ENCODE peak calls at places on chromosomes 13 and 19, in seven cellular contexts. T is fibroblast of lung, S is keratinocyte, G is left ventricle myocardium inferior, E is uterus, P is cardiac muscle cell, R is RWPE2. L is an unnamed sample.

GRCh38 chr19:2327773-2328400 is 499 bp downstream of the LSM7 start:
- DNase-seq in T (peak; percentile 92), S (peak; percentile 23), G (no peak), E (no peak), P (peak; percentile 85), R (no peak), L (no peak)

GRCh38 chr13:73578251-73578875 is 519.6 kb downstream of the KLF5 start:
- DNase-seq in T (peak; percentile 37), S (no peak), G (no peak), E (no peak), P (peak; percentile 47), R (no peak), L (no peak)

GRCh38 chr13:77516342-77516789 is 19.1 kb upstream of the SCEL start:
- DNase-seq in T (peak; percentile 75), S (no peak), G (no peak), E (no peak), P (peak; percentile 26), R (no peak), L (no peak)

GRCh38 chr19:19662866-19663291 is 597 bp downstream of the ATP13A1 start:
- DNase-seq in T (no peak), S (no peak), G (peak; percentile 34), E (no peak), P (peak; percentile 12), R (no peak), L (no peak)

GRCh38 chr13:63944896-63945295 is 2529.2 kb upstream of the PCDH20 start:
- DNase-seq in T (peak; percentile 0), S (no peak), G (no peak), E (no peak), P (no peak), R (no peak), L (no peak)

GRCh38 chr19:1049841-1050240 is 9.9 kb downstream of the ABCA7 start:
- DNase-seq in T (no peak), S (no peak), G (no peak), E (no peak), P (no peak), R (no peak), L (no peak)

GRCh38 chr13:75675421-75675820 is 39.3 kb downstream of the LMO7 start:
- DNase-seq in T (no peak), S (no peak), G (no peak), E (no peak), P (no peak), R (no peak), L (no peak)

GRCh38 chr13:109708014-109708617 is 78.3 kb downstream of the IRS2 start:
- DNase-seq in T (no peak), S (no peak), G (no peak), E (no peak), P (no peak), R (no peak), L (no peak)

GRCh38 chr19:18202759-18203407 is 959 bp downstream of the RAB3A start:
- DNase-seq in T (no peak), S (no peak), G (no peak), E (peak; percentile 48), P (peak; percentile 29), R (no peak), L (peak; percentile 85)

GRCh38 chr19:37217533-37217854 is 520 bp upstream of the ZNF383 start:
- DNase-seq in T (no peak), S (no peak), G (no peak), E (no peak), P (no peak), R (no peak), L (no peak)

GRCh38 chr13:24217601-24218281 is 57.2 kb downstream of the SPATA13 start:
- DNase-seq in T (peak; percentile 9), S (no peak), G (no peak), E (no peak), P (peak; percentile 76), R (no peak), L (peak; percentile 56)

GRCh38 chr13:68160466-68160865 is 930.3 kb upstream of the PCDH9 start:
- DNase-seq in T (no peak), S (no peak), G (no peak), E (no peak), P (no peak), R (no peak), L (no peak)

GRCh38 chr19:4704317-4704673 is 19.3 kb downstream of the DPP9 start:
- DNase-seq in T (no peak), S (no peak), G (no peak), E (no peak), P (no peak), R (no peak), L (no peak)

GRCh38 chr13:91369432-91369831 is 21.9 kb downstream of the MIR17HG start:
- DNase-seq in T (peak; percentile 67), S (no peak), G (no peak), E (no peak), P (peak; percentile 78), R (no peak), L (no peak)

GRCh38 chr13:99421758-99422555 is 79.3 kb upstream of the TM9SF2 start:
- DNase-seq in T (no peak), S (no peak), G (no peak), E (no peak), P (no peak), R (no peak), L (no peak)

GRCh38 chr19:13841339-13842293 is 35.3 kb upstream of the NANOS3 start:
- DNase-seq in T (peak; percentile 41), S (no peak), G (no peak), E (peak; percentile 65), P (peak; percentile 45), R (peak; percentile 82), L (no peak)

GRCh38 chr13:110942248-110942981 is 27.5 kb upstream of the ANKRD10 start:
- DNase-seq in T (peak; percentile 38), S (no peak), G (no peak), E (no peak), P (no peak), R (no peak), L (no peak)

GRCh38 chr19:49421878-49422202 is 1.4 kb downstream of the PTH2 start:
- DNase-seq in T (no peak), S (no peak), G (no peak), E (no peak), P (no peak), R (no peak), L (no peak)

GRCh38 chr19:48487944-48488343 is 18.8 kb downstream of the CYTH2 start:
- DNase-seq in T (peak; percentile 81), S (peak; percentile 81), G (peak; percentile 68), E (no peak), P (peak; percentile 48), R (peak; percentile 90), L (no peak)

GRCh38 chr13:27631156-27631555 is 9.5 kb downstream of the POLR1D start:
- DNase-seq in T (no peak), S (no peak), G (no peak), E (no peak), P (no peak), R (no peak), L (no peak)

GRCh38 chr13:27624071-27624470 is 2.4 kb downstream of the POLR1D start:
- DNase-seq in T (no peak), S (no peak), G (no peak), E (no peak), P (no peak), R (no peak), L (no peak)

GRCh38 chr13:27625839-27626238 is 4.1 kb downstream of the POLR1D start:
- DNase-seq in T (no peak), S (no peak), G (no peak), E (no peak), P (no peak), R (no peak), L (no peak)

GRCh38 chr13:27628081-27628480 is 6.4 kb downstream of the POLR1D start:
- DNase-seq in T (no peak), S (no peak), G (no peak), E (no peak), P (no peak), R (no peak), L (no peak)

DNA sequence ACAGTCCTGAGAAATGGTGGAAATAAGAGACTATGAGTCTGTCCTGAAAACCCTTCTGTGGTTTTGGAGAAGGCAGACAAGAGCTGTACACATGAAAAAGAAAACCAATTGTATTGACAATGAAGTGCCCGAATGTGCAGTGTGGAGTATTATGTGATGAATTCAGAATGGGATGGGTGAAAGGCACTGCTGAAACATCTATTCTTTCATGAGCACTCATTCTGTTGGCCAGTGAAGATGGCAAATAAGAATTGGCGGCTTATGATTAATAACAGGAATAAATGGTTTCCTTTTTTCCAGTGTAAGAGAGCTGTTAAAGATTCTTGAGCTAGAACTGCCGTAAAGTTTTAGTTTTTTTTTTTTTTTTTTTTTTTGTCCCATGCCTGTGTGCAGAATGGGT is 5.7 kb downstream of the POLR1D start:
- DNase-seq in T (no peak), S (no peak), G (no peak), E (no peak), P (no peak), R (no peak), L (no peak)
- TF ChIP-seq CTCF in T (no peak), S (no peak), G (no peak), E (no peak), P (no peak), R (no peak), L (no peak)

GRCh38 chr13:19050901-19051300 is 130.7 kb downstream of the TUBA3C start:
- DNase-seq in T (no peak), S (no peak), G (no peak), E (no peak), P (no peak), R (no peak), L (no peak)
- H3K9me3 ChIP-seq in T (peaks cover 4% of the 10 kb centered on the region), S (peaks cover 26% of the 10 kb centered on the region), G (peaks cover 4% of the 10 kb centered on the region), E (no peaks in the 10 kb centered on the region), P (no peaks in the 10 kb centered on the region), R (no peaks in the 10 kb centered on the region), L (no peaks in the 10 kb centered on the region)

DNA sequence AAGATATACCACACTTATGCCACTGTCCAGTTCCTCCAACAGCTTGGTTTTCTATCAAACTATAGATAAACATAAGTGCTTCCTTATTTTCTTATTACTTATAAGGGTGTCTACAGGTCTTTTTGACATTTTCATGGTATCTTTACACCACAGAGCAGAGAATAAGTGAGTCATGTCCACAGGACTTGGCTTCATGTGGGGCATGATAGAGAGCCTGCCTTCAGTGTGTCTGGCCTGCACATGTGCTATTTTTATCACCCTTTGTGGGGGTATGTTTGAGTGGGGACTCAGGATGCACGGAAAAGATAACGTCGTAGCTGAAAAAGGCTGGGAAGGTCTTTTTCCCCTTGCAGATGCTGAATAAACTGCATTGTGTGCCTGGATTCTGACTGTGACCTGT is 8.1 kb upstream of the STOML3 start:
- DNase-seq in T (no peak), S (no peak), G (no peak), E (no peak), P (no peak), R (no peak), L (no peak)
- TF ChIP-seq CTCF in T (no peak), S (no peak), G (no peak), E (no peak), P (no peak), R (no peak), L (no peak)

DNA sequence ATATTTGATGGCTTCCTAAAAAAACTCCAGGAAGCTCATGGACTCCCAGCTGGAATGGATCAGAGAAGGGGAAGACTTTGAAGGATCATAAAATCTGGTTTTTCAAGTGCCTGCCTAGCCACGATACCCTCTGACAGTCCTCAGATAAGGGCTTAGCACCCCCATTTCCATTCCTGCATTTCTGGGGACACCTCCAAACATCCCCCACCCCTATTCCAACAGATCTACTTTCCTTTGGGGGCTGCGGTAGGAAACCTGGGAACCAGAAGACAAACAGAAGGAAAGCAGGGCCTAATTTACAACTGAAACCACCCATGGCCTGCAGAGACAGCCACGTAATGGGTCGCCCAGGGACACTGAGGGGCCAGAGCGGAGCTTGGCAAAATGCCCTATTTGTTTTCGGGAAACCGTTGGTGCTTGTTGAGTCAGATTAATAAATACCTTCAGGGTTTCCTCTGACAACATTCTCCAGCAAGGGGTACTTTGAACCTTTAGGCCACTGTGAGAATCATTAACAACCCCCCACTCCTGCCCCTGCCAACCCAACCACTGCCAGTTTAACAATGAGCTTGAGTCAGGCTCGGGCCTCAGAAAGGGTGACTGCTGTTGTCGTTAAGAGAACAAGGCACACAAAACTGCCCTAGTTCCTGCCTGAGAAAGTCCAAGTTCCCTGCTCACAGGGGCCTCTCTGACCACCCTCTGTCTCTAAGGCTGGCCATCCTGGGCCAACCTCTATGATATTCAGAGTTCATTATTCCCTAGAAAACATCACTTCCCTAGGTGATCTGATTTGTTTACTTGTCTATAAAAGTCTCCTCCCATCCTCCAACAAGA is 23.5 kb downstream of the RHPN2 start:
- DNase-seq in T (peak; percentile 47), S (no peak), G (no peak), E (no peak), P (peak; percentile 57), R (no peak), L (no peak)
- H3K9me3 ChIP-seq in T (no peaks in the 10 kb centered on the region), S (no peaks in the 10 kb centered on the region), G (no peaks in the 10 kb centered on the region), E (no peaks in the 10 kb centered on the region), P (no peaks in the 10 kb centered on the region), R (no peaks in the 10 kb centered on the region), L (no peaks in the 10 kb centered on the region)

L was measured in ovary.